ENCODE peak calls at places on chromosomes 4 and X, in nine cellular contexts. One of them, this sample, is unnamed.

GRCh38 chr4:89416968-89417367 is 109.4 kb upstream of the GPRIN3 start:
- DNase-seq in effector memory CD4-positive, alpha-beta T cell: no peak
- DNase-seq in naive thymus-derived CD4-positive, alpha-beta T cell: no peak
- DNase-seq in cardiac muscle cell: no peak
- DNase-seq in ovary: no peak
- DNase-seq in WERI-Rb-1: no peak
- DNase-seq in adipocyte: no peak
- DNase-seq in fibroblast of the aortic adventitia: no peak
- DNase-seq in astrocyte of the cerebellum: no peak
- DNase-seq in this sample: peak; percentile 18

GRCh38 chrX:138710866-138711331 is 618 bp downstream of the FGF13 start:
- DNase-seq in effector memory CD4-positive, alpha-beta T cell: no peak
- DNase-seq in adipocyte: no peak
- DNase-seq in WERI-Rb-1: no peak
- DNase-seq in naive thymus-derived CD4-positive, alpha-beta T cell: no peak
- DNase-seq in fibroblast of the aortic adventitia: no peak
- DNase-seq in astrocyte of the cerebellum: no peak
- DNase-seq in cardiac muscle cell: peak; percentile 66
- DNase-seq in ovary: peak; percentile 20
- DNase-seq in this sample: no peak

GRCh38 chr4:31084806-31085416 is 364.7 kb downstream of the PCDH7 start:
- DNase-seq in WERI-Rb-1: no peak
- DNase-seq in ovary: no peak
- DNase-seq in naive thymus-derived CD4-positive, alpha-beta T cell: no peak
- DNase-seq in effector memory CD4-positive, alpha-beta T cell: no peak
- DNase-seq in cardiac muscle cell: no peak
- DNase-seq in astrocyte of the cerebellum: no peak
- DNase-seq in fibroblast of the aortic adventitia: peak; percentile 60
- DNase-seq in adipocyte: no peak
- DNase-seq in this sample: peak; percentile 42

GRCh38 chr4:38470708-38471262 is 193.2 kb upstream of the KLF3 start:
- DNase-seq in astrocyte of the cerebellum: no peak
- DNase-seq in effector memory CD4-positive, alpha-beta T cell: no peak
- DNase-seq in naive thymus-derived CD4-positive, alpha-beta T cell: no peak
- DNase-seq in WERI-Rb-1: no peak
- DNase-seq in cardiac muscle cell: no peak
- DNase-seq in ovary: no peak
- DNase-seq in fibroblast of the aortic adventitia: no peak
- DNase-seq in adipocyte: no peak
- DNase-seq in this sample: no peak

GRCh38 chr4:16443504-16444088 is 217.3 kb upstream of the TAPT1 start:
- DNase-seq in naive thymus-derived CD4-positive, alpha-beta T cell: no peak
- DNase-seq in fibroblast of the aortic adventitia: peak; percentile 64
- DNase-seq in ovary: no peak
- DNase-seq in WERI-Rb-1: no peak
- DNase-seq in astrocyte of the cerebellum: peak; percentile 16
- DNase-seq in effector memory CD4-positive, alpha-beta T cell: no peak
- DNase-seq in adipocyte: peak; percentile 55
- DNase-seq in cardiac muscle cell: peak; percentile 46
- DNase-seq in this sample: peak; percentile 29

GRCh38 chrX:1444896-1445480 is 7.7 kb downstream of the ASMTL start:
- DNase-seq in ovary: no peak
- DNase-seq in adipocyte: no peak
- DNase-seq in cardiac muscle cell: no peak
- DNase-seq in effector memory CD4-positive, alpha-beta T cell: no peak
- DNase-seq in astrocyte of the cerebellum: no peak
- DNase-seq in WERI-Rb-1: peak; percentile 3
- DNase-seq in naive thymus-derived CD4-positive, alpha-beta T cell: no peak
- DNase-seq in fibroblast of the aortic adventitia: no peak
- DNase-seq in this sample: no peak

GRCh38 chrX:110183314-110183713 is 134.6 kb downstream of the AMMECR1 start:
- DNase-seq in astrocyte of the cerebellum: no peak
- DNase-seq in adipocyte: no peak
- DNase-seq in effector memory CD4-positive, alpha-beta T cell: no peak
- DNase-seq in ovary: no peak
- DNase-seq in cardiac muscle cell: no peak
- DNase-seq in fibroblast of the aortic adventitia: no peak
- DNase-seq in naive thymus-derived CD4-positive, alpha-beta T cell: no peak
- DNase-seq in WERI-Rb-1: no peak
- DNase-seq in this sample: no peak

GRCh38 chr4:122583906-122584305 is 37.0 kb downstream of the IL21 start:
- DNase-seq in adipocyte: peak; percentile 75
- DNase-seq in WERI-Rb-1: no peak
- DNase-seq in fibroblast of the aortic adventitia: peak; percentile 59
- DNase-seq in astrocyte of the cerebellum: no peak
- DNase-seq in effector memory CD4-positive, alpha-beta T cell: no peak
- DNase-seq in naive thymus-derived CD4-positive, alpha-beta T cell: no peak
- DNase-seq in ovary: peak; percentile 27
- DNase-seq in cardiac muscle cell: no peak
- DNase-seq in this sample: no peak

GRCh38 chrX:111040377-111041017 is 55.5 kb upstream of the PAK3 start:
- DNase-seq in adipocyte: no peak
- DNase-seq in astrocyte of the cerebellum: no peak
- DNase-seq in naive thymus-derived CD4-positive, alpha-beta T cell: no peak
- DNase-seq in WERI-Rb-1: no peak
- DNase-seq in cardiac muscle cell: no peak
- DNase-seq in ovary: no peak
- DNase-seq in fibroblast of the aortic adventitia: peak; percentile 12
- DNase-seq in effector memory CD4-positive, alpha-beta T cell: no peak
- DNase-seq in this sample: peak; percentile 81

GRCh38 chr4:184406915-184407314 is 67.4 kb downstream of the IRF2 start:
- DNase-seq in cardiac muscle cell: no peak
- DNase-seq in naive thymus-derived CD4-positive, alpha-beta T cell: no peak
- DNase-seq in adipocyte: peak; percentile 25
- DNase-seq in effector memory CD4-positive, alpha-beta T cell: no peak
- DNase-seq in ovary: no peak
- DNase-seq in WERI-Rb-1: no peak
- DNase-seq in fibroblast of the aortic adventitia: peak; percentile 39
- DNase-seq in astrocyte of the cerebellum: no peak
- DNase-seq in this sample: peak; percentile 67

GRCh38 chrX:74449322-74449936 is 28.1 kb downstream of the SLC16A2 start:
- DNase-seq in fibroblast of the aortic adventitia: peak; percentile 4
- DNase-seq in adipocyte: no peak
- DNase-seq in cardiac muscle cell: no peak
- DNase-seq in effector memory CD4-positive, alpha-beta T cell: no peak
- DNase-seq in ovary: no peak
- DNase-seq in WERI-Rb-1: no peak
- DNase-seq in naive thymus-derived CD4-positive, alpha-beta T cell: peak; percentile 31
- DNase-seq in astrocyte of the cerebellum: peak; percentile 48
- DNase-seq in this sample: peak; percentile 63

DNA sequence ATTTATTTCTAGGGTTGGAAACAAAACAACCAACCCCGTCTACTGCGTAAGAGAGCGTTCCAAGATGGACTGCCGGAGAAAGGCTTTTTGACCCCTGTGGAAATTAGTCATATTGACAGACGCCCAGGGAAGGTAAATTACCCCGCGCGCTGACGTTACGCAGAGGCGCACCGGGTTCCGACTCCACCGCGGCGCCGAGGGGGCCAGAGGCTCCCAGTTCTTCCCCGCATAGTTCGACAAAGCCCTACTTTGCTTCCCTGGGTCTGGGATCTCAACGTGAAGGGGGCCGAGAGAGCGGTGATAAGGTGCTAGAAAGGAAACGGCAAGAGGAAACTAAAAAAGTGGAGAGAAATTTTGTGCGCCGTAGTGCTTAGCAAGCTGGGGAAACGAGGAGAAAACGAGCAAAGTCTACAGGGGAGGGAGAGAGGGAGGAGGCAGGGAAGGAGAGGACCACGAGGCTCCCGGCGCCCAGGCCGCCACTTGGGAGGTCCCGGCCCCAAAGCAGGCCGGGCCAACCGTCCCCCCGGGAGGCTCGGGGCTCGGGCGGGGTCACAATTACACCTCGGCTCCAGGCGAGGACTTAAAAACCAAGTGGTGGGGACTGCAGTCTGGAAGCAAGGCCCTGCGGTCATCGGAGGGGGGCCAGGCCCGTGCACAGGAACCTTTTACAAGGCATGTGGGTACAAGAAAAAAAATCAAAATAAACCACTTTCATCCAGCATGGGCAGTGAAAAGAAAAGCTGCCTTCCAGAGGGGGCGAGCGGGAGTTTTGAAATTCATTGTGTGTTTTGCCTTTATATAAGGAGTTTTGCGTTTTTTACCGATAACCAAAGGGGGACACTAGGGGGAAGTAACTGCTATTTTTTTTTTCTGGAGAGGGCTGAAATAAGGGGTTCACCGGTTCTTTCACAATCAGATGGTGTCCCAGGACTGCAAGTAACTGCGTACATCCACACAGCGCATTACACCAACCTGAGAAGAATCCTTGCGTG is 13.1 kb downstream of the HAND2 start:
- DNase-seq in adipocyte: no peak
- DNase-seq in cardiac muscle cell: peak; percentile 66
- DNase-seq in naive thymus-derived CD4-positive, alpha-beta T cell: no peak
- DNase-seq in astrocyte of the cerebellum: no peak
- DNase-seq in WERI-Rb-1: no peak
- DNase-seq in ovary: no peak
- DNase-seq in fibroblast of the aortic adventitia: peak; percentile 74
- DNase-seq in effector memory CD4-positive, alpha-beta T cell: no peak
- DNase-seq in this sample: no peak
- H3K4me3 ChIP-seq in adipocyte: peak overlapping the region; percentile 15
- H3K4me3 ChIP-seq in cardiac muscle cell: peak overlapping the region; percentile 56
- H3K4me3 ChIP-seq in naive thymus-derived CD4-positive, alpha-beta T cell: no peak overlapping the region
- H3K4me3 ChIP-seq in astrocyte of the cerebellum: no peak overlapping the region
- H3K4me3 ChIP-seq in WERI-Rb-1: no peak overlapping the region
- H3K4me3 ChIP-seq in ovary: peak overlapping the region; percentile 1
- H3K4me3 ChIP-seq in fibroblast of the aortic adventitia: peak overlapping the region; percentile 13
- H3K4me3 ChIP-seq in effector memory CD4-positive, alpha-beta T cell: no peak overlapping the region
- H3K4me3 ChIP-seq in this sample: no peak overlapping the region

GRCh38 chr4:98581126-98581525 is 77.3 kb downstream of the TSPAN5 start:
- DNase-seq in fibroblast of the aortic adventitia: no peak
- DNase-seq in adipocyte: no peak
- DNase-seq in cardiac muscle cell: no peak
- DNase-seq in WERI-Rb-1: no peak
- DNase-seq in effector memory CD4-positive, alpha-beta T cell: no peak
- DNase-seq in astrocyte of the cerebellum: no peak
- DNase-seq in naive thymus-derived CD4-positive, alpha-beta T cell: no peak
- DNase-seq in ovary: no peak
- DNase-seq in this sample: no peak
- H3K4me3 ChIP-seq in fibroblast of the aortic adventitia: no peak overlapping the region
- H3K4me3 ChIP-seq in adipocyte: no peak overlapping the region
- H3K4me3 ChIP-seq in cardiac muscle cell: no peak overlapping the region
- H3K4me3 ChIP-seq in WERI-Rb-1: no peak overlapping the region
- H3K4me3 ChIP-seq in effector memory CD4-positive, alpha-beta T cell: no peak overlapping the region
- H3K4me3 ChIP-seq in astrocyte of the cerebellum: no peak overlapping the region
- H3K4me3 ChIP-seq in naive thymus-derived CD4-positive, alpha-beta T cell: no peak overlapping the region
- H3K4me3 ChIP-seq in ovary: no peak overlapping the region
- H3K4me3 ChIP-seq in this sample: no peak overlapping the region

GRCh38 chr4:8270418-8270771 is 841 bp downstream of the HTRA3 start:
- DNase-seq in cardiac muscle cell: no peak
- DNase-seq in WERI-Rb-1: no peak
- DNase-seq in naive thymus-derived CD4-positive, alpha-beta T cell: no peak
- DNase-seq in adipocyte: no peak
- DNase-seq in effector memory CD4-positive, alpha-beta T cell: no peak
- DNase-seq in fibroblast of the aortic adventitia: no peak
- DNase-seq in ovary: no peak
- DNase-seq in astrocyte of the cerebellum: no peak
- DNase-seq in this sample: no peak

GRCh38 chr4:8268211-8268610 is 1.3 kb upstream of the HTRA3 start:
- DNase-seq in effector memory CD4-positive, alpha-beta T cell: no peak
- DNase-seq in naive thymus-derived CD4-positive, alpha-beta T cell: no peak
- DNase-seq in fibroblast of the aortic adventitia: no peak
- DNase-seq in cardiac muscle cell: no peak
- DNase-seq in WERI-Rb-1: no peak
- DNase-seq in astrocyte of the cerebellum: no peak
- DNase-seq in ovary: peak; percentile 45
- DNase-seq in adipocyte: no peak
- DNase-seq in this sample: no peak

GRCh38 chr4:8267077-8267476 is 2.5 kb upstream of the HTRA3 start:
- DNase-seq in cardiac muscle cell: peak; percentile 69
- DNase-seq in astrocyte of the cerebellum: no peak
- DNase-seq in fibroblast of the aortic adventitia: peak; percentile 82
- DNase-seq in effector memory CD4-positive, alpha-beta T cell: no peak
- DNase-seq in adipocyte: peak; percentile 12
- DNase-seq in naive thymus-derived CD4-positive, alpha-beta T cell: no peak
- DNase-seq in ovary: peak; percentile 81
- DNase-seq in WERI-Rb-1: peak; percentile 64
- DNase-seq in this sample: peak; percentile 52

GRCh38 chr4:8269535-8270417 is at the start of gene HTRA3:
- DNase-seq in cardiac muscle cell: peak; percentile 73
- DNase-seq in fibroblast of the aortic adventitia: peak; percentile 33
- DNase-seq in effector memory CD4-positive, alpha-beta T cell: no peak
- DNase-seq in ovary: peak; percentile 79
- DNase-seq in WERI-Rb-1: no peak
- DNase-seq in naive thymus-derived CD4-positive, alpha-beta T cell: no peak
- DNase-seq in astrocyte of the cerebellum: no peak
- DNase-seq in adipocyte: peak; percentile 37
- DNase-seq in this sample: no peak

DNA sequence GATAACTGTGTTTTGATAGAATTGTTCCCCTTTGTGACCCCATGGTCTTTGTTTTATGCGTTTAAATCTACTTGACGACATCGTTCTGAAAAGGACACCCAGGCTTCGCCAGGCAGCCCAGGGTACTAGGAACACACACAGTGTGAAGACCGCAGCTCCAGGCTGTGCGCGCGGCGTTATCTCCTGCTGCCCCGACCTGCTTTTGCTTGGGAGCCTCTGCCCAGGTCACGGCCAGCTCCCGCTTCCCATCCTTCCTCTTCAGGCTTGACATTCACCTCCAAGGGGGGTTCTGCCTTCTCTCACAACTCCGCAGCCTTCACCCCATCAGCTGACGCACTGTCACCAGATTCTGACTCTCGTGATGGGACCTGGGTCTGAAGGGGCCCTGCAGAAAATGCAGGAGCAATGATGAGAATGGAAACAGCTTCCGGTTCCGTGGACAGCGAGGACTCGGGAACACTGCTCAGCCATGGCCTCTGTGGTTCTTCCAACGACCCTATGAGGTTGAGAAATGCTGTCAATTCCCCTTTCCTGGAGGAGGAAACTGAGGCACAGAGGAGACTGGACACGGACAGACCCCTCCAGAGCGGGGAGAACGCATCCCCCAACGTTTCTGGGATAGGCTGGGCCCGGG is 536 bp upstream of the HTRA3 start:
- DNase-seq in naive thymus-derived CD4-positive, alpha-beta T cell: no peak
- DNase-seq in effector memory CD4-positive, alpha-beta T cell: no peak
- DNase-seq in cardiac muscle cell: no peak
- DNase-seq in WERI-Rb-1: no peak
- DNase-seq in fibroblast of the aortic adventitia: no peak
- DNase-seq in adipocyte: no peak
- DNase-seq in astrocyte of the cerebellum: no peak
- DNase-seq in ovary: no peak
- DNase-seq in this sample: no peak
- H3K4me3 ChIP-seq in naive thymus-derived CD4-positive, alpha-beta T cell: no peak overlapping the region
- H3K4me3 ChIP-seq in effector memory CD4-positive, alpha-beta T cell: no peak overlapping the region
- H3K4me3 ChIP-seq in cardiac muscle cell: peak overlapping the region; percentile 22
- H3K4me3 ChIP-seq in WERI-Rb-1: no peak overlapping the region
- H3K4me3 ChIP-seq in fibroblast of the aortic adventitia: peak overlapping the region; percentile 25
- H3K4me3 ChIP-seq in adipocyte: peak overlapping the region; percentile 80
- H3K4me3 ChIP-seq in astrocyte of the cerebellum: no peak overlapping the region
- H3K4me3 ChIP-seq in ovary: peak overlapping the region; percentile 55
- H3K4me3 ChIP-seq in this sample: no peak overlapping the region

DNA sequence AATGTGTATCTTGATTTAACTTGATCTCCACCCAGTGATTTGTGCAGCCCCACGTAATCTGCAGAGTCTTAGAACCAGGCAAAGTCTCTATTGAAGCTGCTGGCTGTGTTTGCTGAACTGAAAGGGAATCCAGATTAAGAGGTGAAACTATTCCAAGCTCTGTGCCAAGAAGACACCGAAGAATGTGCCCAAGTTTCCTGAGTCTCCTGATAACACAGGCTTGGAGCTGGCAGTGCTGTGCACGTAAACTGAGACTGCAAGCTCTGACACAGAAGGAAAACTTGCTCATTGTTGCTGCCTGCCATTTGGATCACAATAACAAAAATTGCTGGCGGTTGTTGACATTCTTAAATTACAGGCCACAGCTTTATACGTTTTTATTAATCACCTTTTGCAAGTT is 60.2 kb upstream of the VCX3B start:
- DNase-seq in WERI-Rb-1: peak; percentile 18
- DNase-seq in naive thymus-derived CD4-positive, alpha-beta T cell: no peak
- DNase-seq in adipocyte: no peak
- DNase-seq in fibroblast of the aortic adventitia: peak; percentile 3
- DNase-seq in astrocyte of the cerebellum: no peak
- DNase-seq in ovary: no peak
- DNase-seq in effector memory CD4-positive, alpha-beta T cell: no peak
- DNase-seq in cardiac muscle cell: peak; percentile 41
- DNase-seq in this sample: peak; percentile 64
- H3K4me3 ChIP-seq in WERI-Rb-1: no peak overlapping the region
- H3K4me3 ChIP-seq in naive thymus-derived CD4-positive, alpha-beta T cell: no peak overlapping the region
- H3K4me3 ChIP-seq in adipocyte: no peak overlapping the region
- H3K4me3 ChIP-seq in fibroblast of the aortic adventitia: no peak overlapping the region
- H3K4me3 ChIP-seq in astrocyte of the cerebellum: no peak overlapping the region
- H3K4me3 ChIP-seq in ovary: no peak overlapping the region
- H3K4me3 ChIP-seq in effector memory CD4-positive, alpha-beta T cell: no peak overlapping the region
- H3K4me3 ChIP-seq in cardiac muscle cell: no peak overlapping the region
- H3K4me3 ChIP-seq in this sample: no peak overlapping the region